ENCODE peak calls at places on chromosomes 11 and 22, in ten cellular contexts. K is A549; B is breast epithelium; V is kidney epithelial cell; Q is GM06990; E is AG04450; T is DND-41; Y is RWPE1; W is HFF-Myc; M is activated CD8-positive, alpha-beta T cell treated with anti-CD3 and anti-CD28 coated beads for 36 hours. A is an unnamed sample.

GRCh38 chr11:116360542-116360941 is 412.2 kb downstream of the BUD13 start:
- DNase-seq in K (no peak), B (no peak), V (no peak), Q (no peak), E (no peak), T (no peak), Y (no peak), W (no peak), M (no peak), A (no peak)

GRCh38 chr22:44667829-44668189 is 34.2 kb upstream of the PRR5 start:
- DNase-seq in K (no peak), B (no peak), V (no peak), Q (no peak), E (no peak), T (no peak), Y (no peak), W (no peak), M (peak), A (no peak)

GRCh38 chr11:122746050-122746478 is 90.5 kb downstream of the UBASH3B start:
- DNase-seq in K (no peak), B (no peak), V (no peak), Q (peak), E (no peak), T (no peak), Y (no peak), W (no peak), M (peak), A (peak)

GRCh38 chr11:49995559-49995958 is 13.2 kb upstream of the OR4C12 start:
- DNase-seq in K (no peak), B (no peak), V (no peak), Q (no peak), E (no peak), T (peak), Y (no peak), W (peak), M (peak), A (no peak)

GRCh38 chr11:84687433-84687832 is 939.7 kb downstream of the DLG2 start:
- DNase-seq in K (no peak), B (no peak), V (no peak), Q (no peak), E (no peak), T (no peak), Y (peak), W (no peak), M (no peak), A (no peak)

GRCh38 chr11:128628343-128628673 is 41.0 kb upstream of the ETS1 start:
- DNase-seq in K (no peak), B (no peak), V (no peak), Q (no peak), E (no peak), T (no peak), Y (no peak), W (no peak), M (no peak), A (no peak)

GRCh38 chr11:1388763-1389102 is 1.0 kb upstream of the BRSK2 start:
- DNase-seq in K (no peak), B (no peak), V (no peak), Q (no peak), E (no peak), T (no peak), Y (no peak), W (no peak), M (no peak), A (no peak)

GRCh38 chr11:19196458-19196857 is 5.3 kb downstream of the CSRP3 start:
- DNase-seq in K (no peak), B (no peak), V (no peak), Q (no peak), E (no peak), T (no peak), Y (peak), W (no peak), M (no peak), A (no peak)

GRCh38 chr11:73454987-73455386 is 78.8 kb downstream of the RELT start:
- DNase-seq in K (no peak), B (no peak), V (no peak), Q (no peak), E (no peak), T (no peak), Y (no peak), W (no peak), M (no peak), A (no peak)

GRCh38 chr11:8223513-8223899 is 40.2 kb downstream of the LMO1 start:
- DNase-seq in K (no peak), B (no peak), V (no peak), Q (no peak), E (no peak), T (no peak), Y (no peak), W (no peak), M (no peak), A (no peak)

GRCh38 chr11:11074686-11075370 is 217.0 kb upstream of the ZBED5 start:
- DNase-seq in K (no peak), B (no peak), V (no peak), Q (no peak), E (no peak), T (no peak), Y (no peak), W (no peak), M (no peak), A (no peak)

GRCh38 chr11:134453441-134453840 is 41.4 kb upstream of the B3GAT1 start:
- DNase-seq in K (no peak), B (no peak), V (no peak), Q (no peak), E (no peak), T (no peak), Y (no peak), W (no peak), M (no peak), A (no peak)

GRCh38 chr22:21690401-21690801 is 24.6 kb downstream of the PPIL2 start:
- DNase-seq in K (no peak), B (no peak), V (no peak), Q (no peak), E (no peak), T (no peak), Y (no peak), W (no peak), M (peak), A (no peak)

GRCh38 chr22:42412744-42413220 is 19.4 kb downstream of the NFAM1 start:
- DNase-seq in K (no peak), B (no peak), V (no peak), Q (no peak), E (no peak), T (no peak), Y (no peak), W (no peak), M (no peak), A (no peak)

GRCh38 chr11:36564376-36565032 is 3.3 kb upstream of the RAG1 start:
- DNase-seq in K (peak), B (no peak), V (no peak), Q (no peak), E (peak), T (peak), Y (peak), W (peak), M (peak), A (no peak)

GRCh38 chr11:66242085-66242765 is 26.2 kb upstream of the RAB1B start:
- DNase-seq in K (no peak), B (no peak), V (no peak), Q (no peak), E (no peak), T (no peak), Y (no peak), W (no peak), M (no peak), A (no peak)

GRCh38 chr22:20219667-20220628 is 48.2 kb downstream of the RTN4R start:
- DNase-seq in K (no peak), B (no peak), V (no peak), Q (no peak), E (no peak), T (peak), Y (no peak), W (no peak), M (no peak), A (no peak)

GRCh38 chr11:55847453-55847852 is 8.9 kb downstream of the OR5D16 start:
- DNase-seq in K (no peak), B (no peak), V (no peak), Q (no peak), E (no peak), T (no peak), Y (no peak), W (no peak), M (no peak), A (no peak)

GRCh38 chr11:114159802-114160588 is 100.5 kb downstream of the ZBTB16 start:
- DNase-seq in K (peak), B (peak), V (peak), Q (peak), E (peak), T (peak), Y (peak), W (peak), M (peak), A (peak)

GRCh38 chr11:1523779-1524178 is 37.2 kb upstream of the MOB2 start:
- DNase-seq in K (no peak), B (no peak), V (no peak), Q (no peak), E (no peak), T (no peak), Y (no peak), W (no peak), M (no peak), A (no peak)

GRCh38 chr11:13881176-13881680 is 81.3 kb upstream of the SPON1 start:
- DNase-seq in K (no peak), B (no peak), V (no peak), Q (no peak), E (no peak), T (no peak), Y (no peak), W (no peak), M (no peak), A (no peak)

GRCh38 chr11:85740464-85741400 is 54.7 kb upstream of the CCDC89 start:
- DNase-seq in K (no peak), B (no peak), V (no peak), Q (no peak), E (no peak), T (no peak), Y (no peak), W (no peak), M (no peak), A (no peak)

GRCh38 chr11:102426570-102426969 is 26.0 kb downstream of the TMEM123 start:
- DNase-seq in K (no peak), B (no peak), V (no peak), Q (no peak), E (no peak), T (no peak), Y (no peak), W (no peak), M (no peak), A (no peak)

GRCh38 chr11:120121914-120122473 is 15.9 kb downstream of the TRIM29 start:
- DNase-seq in K (no peak), B (no peak), V (no peak), Q (no peak), E (no peak), T (no peak), Y (peak), W (no peak), M (no peak), A (no peak)

GRCh38 chr22:17962168-17962567 is 62.2 kb downstream of the MICAL3 start:
- DNase-seq in K (no peak), B (no peak), V (no peak), Q (no peak), E (no peak), T (no peak), Y (no peak), W (no peak), M (no peak), A (no peak)

GRCh38 chr11:43574949-43575915 is 105.3 kb upstream of the HSD17B12 start:
- DNase-seq in K (no peak), B (no peak), V (no peak), Q (no peak), E (peak), T (no peak), Y (no peak), W (no peak), M (peak), A (no peak)

GRCh38 chr11:116533186-116533825 is 239.5 kb downstream of the BUD13 start:
- DNase-seq in K (no peak), B (no peak), V (no peak), Q (no peak), E (no peak), T (no peak), Y (no peak), W (no peak), M (no peak), A (no peak)

GRCh38 chr11:110148775-110149744 is 55.9 kb downstream of the ZC3H12C start:
- DNase-seq in K (peak), B (no peak), V (peak), Q (peak), E (no peak), T (no peak), Y (peak), W (no peak), M (no peak), A (no peak)

GRCh38 chr11:67666676-67667489 is 7.5 kb downstream of the ALDH3B2 start:
- DNase-seq in K (no peak), B (no peak), V (no peak), Q (no peak), E (no peak), T (peak), Y (no peak), W (no peak), M (no peak), A (no peak)

GRCh38 chr11:134905966-134906955 is 494.2 kb upstream of the B3GAT1 start:
- DNase-seq in K (no peak), B (no peak), V (no peak), Q (no peak), E (no peak), T (no peak), Y (no peak), W (no peak), M (no peak), A (no peak)

GRCh38 chr22:17922925-17923898 is 101.1 kb downstream of the MICAL3 start:
- DNase-seq in K (no peak), B (no peak), V (peak), Q (no peak), E (peak), T (no peak), Y (no peak), W (no peak), M (no peak), A (no peak)

GRCh38 chr11:86183694-86184093 is 60.9 kb upstream of the EED start:
- DNase-seq in K (no peak), B (no peak), V (no peak), Q (no peak), E (no peak), T (no peak), Y (no peak), W (no peak), M (peak), A (no peak)

GRCh38 chr11:61294717-61295595 is at the start of gene VWCE:
- DNase-seq in K (peak), B (no peak), V (no peak), Q (peak), E (no peak), T (peak), Y (peak), W (no peak), M (peak), A (peak)

GRCh38 chr11:96307748-96308133 is 35.3 kb downstream of the MAML2 start:
- DNase-seq in K (peak), B (no peak), V (peak), Q (no peak), E (peak), T (no peak), Y (peak), W (peak), M (no peak), A (no peak)

GRCh38 chr11:47863189-47863892 is 15.2 kb upstream of the NUP160 start:
- DNase-seq in K (no peak), B (no peak), V (no peak), Q (peak), E (peak), T (peak), Y (no peak), W (peak), M (no peak), A (no peak)

GRCh38 chr11:27656806-27657483 is 43.3 kb downstream of the BDNF start:
- DNase-seq in K (no peak), B (no peak), V (no peak), Q (no peak), E (no peak), T (no peak), Y (no peak), W (no peak), M (no peak), A (no peak)

GRCh38 chr11:69972351-69972802 is 105.7 kb upstream of the ANO1 start:
- DNase-seq in K (no peak), B (no peak), V (no peak), Q (peak), E (no peak), T (no peak), Y (no peak), W (no peak), M (peak), A (no peak)

GRCh38 chr22:30212996-30213441 is 33.5 kb downstream of the LIF start:
- DNase-seq in K (peak), B (no peak), V (no peak), Q (no peak), E (no peak), T (peak), Y (no peak), W (no peak), M (no peak), A (no peak)

GRCh38 chr22:29112102-29112501 is 39.3 kb downstream of the KREMEN1 start:
- DNase-seq in K (no peak), B (no peak), V (no peak), Q (no peak), E (no peak), T (no peak), Y (no peak), W (no peak), M (no peak), A (no peak)
- TF ChIP-seq CTCF in K (no peak), B (no peak), V (no peak), Q (no peak), E (no peak), T (no peak), Y (no peak), W (no peak), M (no peak), A (no peak)

GRCh38 chr11:33323421-33323820 is 66.2 kb downstream of the HIPK3 start:
- DNase-seq in K (no peak), B (no peak), V (no peak), Q (no peak), E (no peak), T (no peak), Y (no peak), W (no peak), M (no peak), A (no peak)
- TF ChIP-seq CTCF in K (no peak), B (no peak), V (no peak), Q (no peak), E (no peak), T (no peak), Y (no peak), W (no peak), M (no peak), A (no peak)

DNA sequence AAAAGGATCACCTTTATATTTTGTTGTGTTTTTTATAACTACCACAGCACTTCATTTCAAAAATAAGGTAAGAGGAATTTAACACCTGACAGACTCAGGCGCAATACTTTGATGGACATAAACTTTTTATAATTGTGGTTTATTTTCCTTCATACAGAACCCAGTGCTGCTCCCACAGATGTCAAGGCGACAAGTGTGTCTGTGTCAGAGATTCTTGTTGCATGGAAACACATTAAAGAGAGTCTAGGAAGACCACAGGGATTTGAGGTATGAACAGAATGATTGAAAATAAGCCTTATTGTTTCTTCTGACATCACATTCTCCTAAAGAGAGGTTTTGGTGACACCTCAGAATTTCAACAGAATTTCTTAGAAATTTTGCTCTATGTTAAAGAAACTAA is 378.9 kb upstream of the ARHGAP42 start:
- DNase-seq in K (no peak), B (no peak), V (no peak), Q (no peak), E (no peak), T (no peak), Y (no peak), W (no peak), M (no peak), A (no peak)
- TF ChIP-seq CTCF in K (no peak), B (no peak), V (no peak), Q (no peak), E (no peak), T (no peak), Y (no peak), W (no peak), M (no peak), A (no peak)

DNA sequence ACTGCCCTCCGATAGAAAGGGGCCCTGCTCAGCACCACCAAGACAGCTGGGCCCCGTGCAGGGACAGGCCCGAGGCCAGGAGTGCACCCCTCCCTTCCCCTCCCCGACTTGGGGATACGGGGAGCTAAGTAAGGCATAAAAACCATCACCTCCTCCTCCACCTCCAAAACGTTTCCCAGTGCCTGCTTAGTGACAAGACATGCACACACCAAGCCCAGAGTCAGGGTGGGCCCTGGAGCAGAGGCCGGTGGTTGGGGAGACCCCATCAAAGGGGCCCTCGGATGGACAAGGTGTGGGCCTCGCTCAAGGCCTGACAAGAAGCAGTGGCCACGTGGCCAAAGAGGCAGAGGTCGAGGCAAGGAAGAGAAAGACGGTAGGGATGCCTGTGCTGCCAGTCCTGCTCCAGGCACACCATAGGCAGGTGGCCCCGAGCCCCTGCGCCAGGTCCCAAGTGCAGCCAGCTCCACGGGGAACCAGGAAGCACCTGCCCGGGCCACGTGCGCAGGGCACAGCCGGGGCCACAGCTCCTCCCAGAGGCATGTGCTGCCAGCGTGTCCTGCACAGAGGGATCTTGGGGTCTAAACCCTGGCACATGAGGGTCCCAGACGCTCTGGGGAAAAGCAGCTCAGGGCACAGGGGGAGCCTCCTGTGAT is 53.0 kb downstream of the BRD1 start:
- DNase-seq in K (no peak), B (no peak), V (no peak), Q (no peak), E (no peak), T (no peak), Y (no peak), W (no peak), M (no peak), A (no peak)
- TF ChIP-seq CTCF in K (no peak), B (no peak), V (no peak), Q (no peak), E (no peak), T (no peak), Y (no peak), W (no peak), M (no peak), A (no peak)

GRCh38 chr11:124896821-124897391 is 759 bp downstream of the ROBO4 start:
- DNase-seq in K (no peak), B (no peak), V (no peak), Q (no peak), E (no peak), T (no peak), Y (no peak), W (no peak), M (no peak), A (no peak)

GRCh38 chr11:124897681-124898680 is at the start of gene ROBO4:
- DNase-seq in K (no peak), B (no peak), V (peak), Q (no peak), E (peak), T (no peak), Y (peak), W (peak), M (no peak), A (no peak)

GRCh38 chr11:124898711-124899110 is 1.0 kb upstream of the ROBO4 start:
- DNase-seq in K (no peak), B (no peak), V (no peak), Q (no peak), E (peak), T (no peak), Y (peak), W (peak), M (no peak), A (no peak)

GRCh38 chr11:124900464-124900863 is 2.8 kb upstream of the ROBO4 start:
- DNase-seq in K (peak), B (no peak), V (peak), Q (no peak), E (peak), T (no peak), Y (peak), W (peak), M (no peak), A (no peak)

DNA sequence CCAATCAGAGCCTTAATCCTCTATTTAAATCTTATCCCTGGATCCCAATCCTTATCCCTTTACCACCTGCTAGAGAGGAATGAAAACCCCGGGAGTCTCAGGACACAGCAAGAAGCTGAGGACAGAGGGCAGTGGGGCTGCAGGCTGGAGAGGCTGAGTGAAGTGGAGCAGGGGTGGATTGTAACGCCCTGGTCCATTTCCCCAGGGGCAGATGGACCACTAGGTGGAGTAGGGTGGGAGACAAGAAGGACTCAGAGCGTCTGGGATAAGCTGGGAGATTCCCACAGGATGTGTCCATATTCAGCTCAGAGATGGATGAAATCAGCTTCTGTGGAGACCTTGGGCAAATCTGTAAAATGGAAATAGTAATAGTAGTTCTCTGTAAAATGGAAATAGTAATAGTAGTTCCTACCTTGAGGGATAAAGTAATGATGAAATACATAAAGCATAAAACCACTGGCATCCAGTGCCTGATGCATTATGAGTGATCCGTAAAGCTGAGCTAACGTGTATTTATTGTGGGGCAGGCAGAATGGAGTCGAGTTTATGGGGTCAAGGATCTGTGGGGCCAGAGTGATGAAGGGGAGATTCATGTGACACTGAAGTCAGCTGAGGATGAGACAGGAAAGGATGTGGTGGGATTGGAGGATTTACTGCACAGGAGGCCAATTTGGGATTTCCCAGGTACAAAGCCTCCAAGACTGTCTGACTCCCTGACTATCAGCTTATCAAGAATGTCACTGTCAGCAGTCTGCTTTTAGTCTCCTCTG is 1.9 kb upstream of the ROBO4 start:
- DNase-seq in K (no peak), B (no peak), V (no peak), Q (no peak), E (no peak), T (no peak), Y (no peak), W (no peak), M (no peak), A (no peak)
- TF ChIP-seq CTCF in K (no peak), B (no peak), V (peak), Q (no peak), E (peak), T (no peak), Y (no peak), W (peak), M (no peak), A (no peak)